ENCODE peak calls at places on chromosomes 6 and 20, in seven cellular contexts. M, H, F, G, Y, D and Z are unnamed samples.

GRCh38 chr6:27558028-27558724 is 85.3 kb upstream of the ZNF184 start:
- DNase-seq in D (no peak), Y (no peak), M (no peak), F (no peak), G (no peak), H (no peak), Z (no peak)

GRCh38 chr6:34237316-34237721 is 646 bp downstream of the HMGA1 start:
- DNase-seq in M (no peak), G (peak), H (no peak), Y (no peak), F (no peak), D (peak), Z (no peak)

GRCh38 chr6:36594029-36594815 is at the start of gene SRSF3:
- DNase-seq in F (peak), D (peak), G (peak), M (peak), Y (peak), H (peak), Z (peak)

GRCh38 chr6:34602318-34603111 is 46.4 kb upstream of the SPDEF start:
- DNase-seq in F (no peak), M (peak), Y (no peak), G (no peak), D (peak), H (peak), Z (no peak)

GRCh38 chr20:33882018-33882417 is 70.9 kb downstream of the CHMP4B start:
- DNase-seq in Y (no peak), G (no peak), D (no peak), H (no peak), F (no peak), M (no peak), Z (no peak)

GRCh38 chr6:138250513-138251247 is 32.4 kb upstream of the PBOV1 start:
- DNase-seq in M (peak), D (no peak), F (peak), G (peak), Y (peak), H (no peak), Z (peak)

GRCh38 chr20:45325367-45325766 is 17.3 kb upstream of the MATN4 start:
- DNase-seq in Y (no peak), D (no peak), G (no peak), M (no peak), F (no peak), H (no peak), Z (no peak)

GRCh38 chr6:69863766-69864165 is 2.6 kb upstream of the COL19A1 start:
- DNase-seq in Y (no peak), F (no peak), M (no peak), H (no peak), D (no peak), G (no peak), Z (no peak)

GRCh38 chr20:42610070-42610469 is 579.6 kb downstream of the PTPRT start:
- DNase-seq in G (no peak), D (no peak), M (no peak), H (no peak), Y (no peak), F (no peak), Z (no peak)

GRCh38 chr6:75204222-75204958 is 1.5 kb downstream of the COL12A1 start:
- DNase-seq in Y (peak), F (peak), H (peak), G (peak), D (peak), M (peak), Z (peak)

GRCh38 chr6:6564154-6564553 is 24.4 kb upstream of the LY86 start:
- DNase-seq in D (no peak), M (no peak), H (no peak), F (no peak), G (no peak), Y (no peak), Z (no peak)

GRCh38 chr6:111590209-111590955 is 15.3 kb downstream of the TRAF3IP2 start:
- DNase-seq in F (no peak), Y (no peak), M (no peak), D (no peak), G (peak), H (no peak), Z (no peak)

GRCh38 chr6:113364781-113365545 is 492.2 kb upstream of the MARCKS start:
- DNase-seq in D (no peak), G (peak), H (peak), F (no peak), Y (no peak), M (peak), Z (no peak)

GRCh38 chr6:44006123-44006871 is 121.0 kb downstream of the MRPL14 start:
- DNase-seq in M (peak), H (no peak), G (peak), F (no peak), D (no peak), Y (no peak), Z (no peak)

GRCh38 chr20:47614703-47615309 is 113.1 kb downstream of the NCOA3 start:
- DNase-seq in M (no peak), Y (no peak), D (no peak), H (no peak), G (no peak), F (no peak), Z (no peak)

GRCh38 chr6:36769676-36770499 is 69.4 kb downstream of the CPNE5 start:
- DNase-seq in H (no peak), F (no peak), D (no peak), M (peak), G (peak), Y (no peak), Z (no peak)

GRCh38 chr20:2361035-2361593 is 19.6 kb upstream of the TGM6 start:
- DNase-seq in G (no peak), F (no peak), Y (no peak), D (no peak), H (no peak), M (no peak), Z (no peak)

DNA sequence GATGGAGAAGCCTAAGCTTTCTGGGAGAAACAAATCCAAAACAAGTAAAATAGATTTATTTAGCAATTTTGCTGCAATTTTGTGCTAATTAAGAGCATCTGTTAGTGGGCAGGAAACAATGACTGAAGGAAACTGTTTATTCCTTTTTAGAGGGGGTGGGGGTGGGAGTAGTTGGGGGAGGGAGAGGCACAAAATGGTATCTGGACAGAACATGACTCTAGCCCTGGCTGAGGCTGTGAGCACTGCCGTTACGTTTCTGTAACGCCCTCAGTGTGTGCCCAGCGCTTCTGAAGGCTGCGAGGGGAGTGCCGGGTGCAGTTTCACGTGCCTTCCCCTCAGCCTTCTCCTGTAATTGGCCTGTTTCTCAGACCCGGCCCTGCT is 28.8 kb downstream of the METTL24 start:
- DNase-seq in G (peak), D (no peak), Y (no peak), H (no peak), F (no peak), M (no peak), Z (peak)
- H3K4me3 ChIP-seq in G (peak), D (peak), Y (peak), H (peak), F (peak), M (peak), Z (peak)

DNA sequence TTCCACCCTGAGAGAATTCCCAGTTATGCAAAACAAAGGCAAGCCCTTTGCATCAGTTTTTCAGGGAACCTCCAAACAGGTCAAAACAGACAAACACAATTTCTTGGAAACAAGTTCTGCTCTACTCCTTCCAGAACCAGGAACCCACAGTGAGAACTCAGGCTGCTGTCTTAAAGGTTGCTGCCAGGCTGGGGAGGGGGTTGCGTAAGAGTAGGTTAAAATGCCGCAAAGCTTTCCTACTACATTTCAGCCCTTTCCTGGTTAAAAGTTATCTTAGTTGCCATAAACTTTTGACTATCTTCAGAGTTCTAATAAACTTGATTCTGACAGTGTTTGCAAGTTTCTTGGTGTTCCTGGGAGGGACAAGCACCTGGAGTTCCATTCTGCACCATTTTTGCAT is 33.8 kb downstream of the KPNA5 start:
- DNase-seq in D (no peak), H (no peak), F (no peak), G (no peak), M (peak), Y (no peak), Z (no peak)
- H3K4me3 ChIP-seq in D (no peak), H (no peak), F (no peak), G (no peak), M (no peak), Y (no peak), Z (no peak)

GRCh38 chr20:24242763-24243162 is 226.7 kb upstream of the SYNDIG1 start:
- DNase-seq in H (no peak), F (no peak), G (no peak), M (no peak), D (no peak), Y (no peak), Z (no peak)
- H3K4me3 ChIP-seq in H (no peak), F (no peak), G (no peak), M (no peak), D (no peak), Y (no peak), Z (no peak)

GRCh38 chr20:40681684-40682083 is 7.4 kb downstream of the MAFB start:
- DNase-seq in M (no peak), D (no peak), Y (no peak), G (no peak), F (no peak), H (no peak), Z (no peak)
- H3K4me3 ChIP-seq in M (no peak), D (no peak), Y (no peak), G (no peak), F (no peak), H (no peak), Z (no peak)

DNA sequence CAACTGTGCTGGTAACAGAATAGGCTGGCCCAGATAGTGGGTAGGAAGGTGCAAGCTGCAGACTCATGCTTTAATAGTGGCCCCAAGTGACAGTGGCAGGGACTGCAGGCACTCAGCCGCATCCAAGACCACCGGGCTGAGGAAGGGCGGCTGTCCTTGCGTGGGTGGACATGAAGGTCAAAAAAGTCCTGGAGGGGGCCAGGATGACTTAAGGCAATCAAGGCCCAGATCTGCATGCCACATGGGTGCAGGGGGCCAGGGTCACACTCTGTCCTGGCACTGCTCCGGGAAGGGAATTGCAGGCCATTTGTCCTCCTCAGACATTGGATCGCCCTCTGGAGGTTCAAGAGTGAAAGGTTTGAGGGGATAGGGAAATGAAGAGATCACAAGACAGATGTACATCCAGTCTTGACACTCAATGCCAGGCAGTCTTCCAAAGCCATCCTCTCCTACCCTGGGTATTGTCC is 10.4 kb upstream of the VNN2 start:
- DNase-seq in G (peak), M (peak), D (peak), H (no peak), F (no peak), Y (peak), Z (no peak)
- H3K4me3 ChIP-seq in G (no peak), M (no peak), D (peak), H (no peak), F (no peak), Y (no peak), Z (no peak)

GRCh38 chr6:84150680-84151079 is 76.8 kb downstream of the CEP162 start:
- DNase-seq in H (peak), G (peak), M (peak), D (no peak), Y (no peak), F (no peak), Z (peak)
- H3K4me3 ChIP-seq in H (no peak), G (no peak), M (no peak), D (no peak), Y (no peak), F (no peak), Z (no peak)

DNA sequence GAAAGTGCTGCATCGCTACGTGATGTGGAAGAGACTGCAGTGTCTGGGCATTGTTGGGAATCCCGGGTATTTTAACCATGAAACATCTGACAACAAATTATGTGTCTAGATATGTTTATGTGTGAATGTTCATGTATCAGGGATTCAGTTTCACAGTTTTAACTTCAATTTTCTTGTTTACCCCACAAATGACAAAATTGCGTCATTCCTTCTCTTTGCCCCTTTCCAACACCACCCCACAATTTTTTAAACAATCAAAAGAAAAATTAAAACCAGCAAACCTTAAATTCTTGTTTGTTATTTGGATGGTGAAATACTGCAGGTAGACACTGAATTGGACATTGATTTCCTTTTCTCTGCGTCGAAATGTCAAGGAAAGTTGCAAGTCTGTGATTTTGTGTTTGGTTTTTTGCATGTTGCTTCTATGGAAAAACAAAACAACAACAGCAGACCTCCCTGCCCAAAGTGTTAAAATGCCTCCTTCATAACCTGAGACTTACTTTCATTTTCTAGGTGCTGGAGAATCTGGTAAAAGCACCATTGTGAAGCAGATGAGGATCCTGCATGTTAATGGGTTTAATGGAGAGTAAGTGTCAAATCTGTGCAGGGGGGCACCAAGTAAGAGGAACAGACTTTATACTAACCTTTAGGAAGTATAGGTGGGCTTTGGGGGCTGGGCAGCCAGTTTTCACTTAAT is 42.7 kb downstream of the GNAS start:
- DNase-seq in H (no peak), M (no peak), G (peak), Y (no peak), F (no peak), D (no peak), Z (no peak)
- H3K4me3 ChIP-seq in H (no peak), M (peak), G (peak), Y (peak), F (peak), D (no peak), Z (peak)

GRCh38 chr20:41072099-41072798 is 43.6 kb downstream of the TOP1 start:
- DNase-seq in M (peak), G (peak), F (no peak), Y (peak), H (peak), D (no peak), Z (peak)
- H3K4me3 ChIP-seq in M (no peak), G (no peak), F (no peak), Y (no peak), H (no peak), D (no peak), Z (no peak)